ENCODE peak calls at places on chromosomes 13 and 19, in four cellular contexts. D is mucosa of descending colon; L is Peyer's patch; V is CD8-positive, alpha-beta T cell. W is an unnamed sample.

GRCh38 chr19:10295305-10295846 is 5.6 kb downstream of the ICAM5 start:
- DNase-seq in D (peak), V (peak), L (peak), W (peak)

GRCh38 chr13:50428183-50428877 is 413.1 kb downstream of the KCNRG start:
- DNase-seq in D (no peak), V (no peak), L (no peak), W (no peak)

GRCh38 chr13:75226092-75226491 is 255.9 kb downstream of the TBC1D4 start:
- DNase-seq in L (no peak), V (no peak), D (no peak), W (no peak)

GRCh38 chr19:29013325-29013724 is 199.6 kb downstream of the UQCRFS1 start:
- DNase-seq in V (no peak), D (no peak), L (no peak), W (no peak)

GRCh38 chr19:3665681-3666544 is 34.4 kb downstream of the PIP5K1C start:
- DNase-seq in D (peak), L (peak), V (peak), W (peak)

GRCh38 chr13:27988520-27988919 is at the start of gene URAD:
- DNase-seq in D (no peak), L (no peak), V (no peak), W (no peak)

GRCh38 chr19:5621311-5621944 is 1.1 kb downstream of the SAFB2 start:
- DNase-seq in D (peak), L (peak), V (no peak), W (no peak)

GRCh38 chr19:48685583-48685982 is 10.2 kb upstream of the FUT2 start:
- DNase-seq in L (no peak), V (no peak), D (no peak), W (no peak)

GRCh38 chr13:85657942-85658341 is 141.3 kb downstream of the SLITRK6 start:
- DNase-seq in L (no peak), D (no peak), V (no peak), W (no peak)

GRCh38 chr19:14375582-14376291 is 5.5 kb upstream of the ADGRE5 start:
- DNase-seq in L (no peak), V (no peak), D (no peak), W (no peak)

GRCh38 chr19:3653865-3654513 is 27.4 kb upstream of the CACTIN start:
- DNase-seq in L (no peak), V (no peak), D (no peak), W (no peak)

GRCh38 chr13:109344552-109345157 is 441.7 kb downstream of the IRS2 start:
- DNase-seq in L (no peak), D (no peak), V (no peak), W (no peak)

GRCh38 chr19:14048439-14049153 is 13.3 kb downstream of the PALM3 start:
- DNase-seq in V (peak), L (peak), D (peak), W (peak)

GRCh38 chr19:49954092-49954825 is 6.7 kb downstream of the SIGLEC11 start:
- DNase-seq in D (peak), V (no peak), L (no peak), W (no peak)

GRCh38 chr19:51015691-51016267 is 3.7 kb downstream of the KLK10 start:
- DNase-seq in V (no peak), D (no peak), L (no peak), W (no peak)

GRCh38 chr13:77375554-77375953 is 48.7 kb upstream of the MYCBP2 start:
- DNase-seq in D (no peak), V (no peak), L (no peak), W (no peak)

GRCh38 chr13:114111577-114111976 is 20.8 kb downstream of the RASA3 start:
- DNase-seq in L (no peak), V (no peak), D (peak), W (no peak)

GRCh38 chr19:13960863-13961784 is 8.8 kb downstream of the DCAF15 start:
- DNase-seq in L (no peak), V (no peak), D (no peak), W (no peak)

GRCh38 chr19:17209126-17210036 is 5.8 kb upstream of the USE1 start:
- DNase-seq in V (no peak), L (no peak), D (peak), W (peak)

GRCh38 chr19:35213678-35214632 is 14.6 kb downstream of the FAM187B start:
- DNase-seq in D (peak), L (peak), V (peak), W (peak)

GRCh38 chr19:42455621-42456081 is 12.9 kb upstream of the CXCL17 start:
- DNase-seq in L (peak), D (peak), V (no peak), W (no peak)

GRCh38 chr13:72820156-72820897 is 38.4 kb downstream of the PIBF1 start:
- DNase-seq in D (no peak), V (no peak), L (no peak), W (no peak)

GRCh38 chr13:55517312-55517711 is 1623.4 kb upstream of the PRR20A start:
- DNase-seq in L (no peak), V (no peak), D (no peak), W (no peak)

GRCh38 chr19:44685877-44686276 is 13.1 kb upstream of the CEACAM16 start:
- DNase-seq in V (no peak), D (no peak), L (no peak), W (no peak)

GRCh38 chr19:16893686-16893990 is 4.8 kb downstream of the F2RL3 start:
- DNase-seq in V (no peak), D (no peak), L (no peak), W (no peak)

GRCh38 chr19:42420055-42420544 is 7.1 kb downstream of the LIPE start:
- DNase-seq in V (peak), L (peak), D (no peak), W (peak)

GRCh38 chr19:30153326-30154210 is 211.5 kb downstream of the URI1 start:
- DNase-seq in L (no peak), V (no peak), D (no peak), W (no peak)

GRCh38 chr13:91154954-91155353 is 192.5 kb upstream of the MIR17HG start:
- DNase-seq in L (no peak), D (no peak), V (no peak), W (no peak)

GRCh38 chr19:5080030-5080644 is 111.2 kb downstream of the KDM4B start:
- DNase-seq in V (no peak), D (no peak), L (no peak), W (no peak)

GRCh38 chr13:99265823-99266426 is 7.7 kb upstream of the GPR18 start:
- DNase-seq in L (no peak), V (no peak), D (no peak), W (no peak)

GRCh38 chr13:92313382-92313781 is 913.2 kb upstream of the GPC6 start:
- DNase-seq in L (no peak), D (no peak), V (no peak), W (no peak)

GRCh38 chr19:14337510-14337909 is 43.7 kb upstream of the ADGRE5 start:
- DNase-seq in D (peak), L (peak), V (no peak), W (peak)

GRCh38 chr13:81929988-81930387 is 1589.1 kb upstream of the SPRY2 start:
- DNase-seq in D (no peak), V (no peak), L (no peak), W (no peak)

GRCh38 chr13:85724554-85725432 is 74.4 kb downstream of the SLITRK6 start:
- DNase-seq in L (no peak), D (peak), V (no peak), W (no peak)

GRCh38 chr13:110531671-110532083 is 29.8 kb downstream of the RAB20 start:
- DNase-seq in D (no peak), L (no peak), V (no peak), W (no peak)

GRCh38 chr19:39993605-39994004 is 3.3 kb upstream of the ZNF546 start:
- DNase-seq in V (no peak), D (no peak), L (no peak), W (no peak)

GRCh38 chr13:99199541-99200432 is 867 bp upstream of the UBAC2 start:
- DNase-seq in V (no peak), D (no peak), L (no peak), W (no peak)

GRCh38 chr19:7494416-7495098 is 5.7 kb upstream of the PEX11G start:
- DNase-seq in D (no peak), L (no peak), V (no peak), W (no peak)

GRCh38 chr19:30879225-30879624 is 470.0 kb downstream of the TSHZ3 start:
- DNase-seq in L (no peak), D (no peak), V (no peak), W (no peak)

DNA sequence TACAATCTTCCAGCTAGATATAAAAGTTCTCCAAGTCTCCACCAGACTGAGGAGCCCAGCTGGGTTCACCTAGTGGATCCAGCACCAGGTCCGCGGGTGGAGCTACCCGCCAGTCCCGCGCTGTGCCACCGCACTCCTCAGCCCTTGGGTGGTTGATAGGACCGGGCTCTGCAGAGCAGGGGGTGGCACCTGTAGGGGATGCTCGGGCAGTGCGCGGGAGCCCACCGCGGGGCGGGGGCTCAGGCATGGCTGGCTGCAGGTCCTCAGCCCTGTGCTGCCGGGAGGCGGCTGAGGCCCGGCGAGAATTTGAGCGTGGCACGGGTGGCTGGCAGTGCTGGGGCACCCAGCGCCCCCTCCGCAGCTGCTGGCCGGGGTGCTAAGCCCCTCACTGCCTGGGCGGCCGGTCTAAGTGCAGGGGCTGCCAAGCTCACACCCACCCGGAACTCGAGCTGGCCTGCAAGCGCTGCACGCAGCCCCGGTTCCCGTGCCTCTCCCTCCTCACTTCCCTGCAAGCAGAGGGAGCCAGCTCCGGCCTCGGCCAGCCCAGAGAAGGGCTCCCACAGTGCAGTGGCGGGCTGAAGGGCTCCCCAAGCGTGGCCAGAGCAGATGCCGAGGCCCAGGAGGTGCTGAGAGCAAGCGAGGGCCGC is 542.8 kb upstream of the PCDH9 start:
- DNase-seq in D (peak), V (no peak), L (peak), W (no peak)
- H3K4me3 ChIP-seq in D (no peak), V (no peak), L (no peak), W (no peak)

DNA sequence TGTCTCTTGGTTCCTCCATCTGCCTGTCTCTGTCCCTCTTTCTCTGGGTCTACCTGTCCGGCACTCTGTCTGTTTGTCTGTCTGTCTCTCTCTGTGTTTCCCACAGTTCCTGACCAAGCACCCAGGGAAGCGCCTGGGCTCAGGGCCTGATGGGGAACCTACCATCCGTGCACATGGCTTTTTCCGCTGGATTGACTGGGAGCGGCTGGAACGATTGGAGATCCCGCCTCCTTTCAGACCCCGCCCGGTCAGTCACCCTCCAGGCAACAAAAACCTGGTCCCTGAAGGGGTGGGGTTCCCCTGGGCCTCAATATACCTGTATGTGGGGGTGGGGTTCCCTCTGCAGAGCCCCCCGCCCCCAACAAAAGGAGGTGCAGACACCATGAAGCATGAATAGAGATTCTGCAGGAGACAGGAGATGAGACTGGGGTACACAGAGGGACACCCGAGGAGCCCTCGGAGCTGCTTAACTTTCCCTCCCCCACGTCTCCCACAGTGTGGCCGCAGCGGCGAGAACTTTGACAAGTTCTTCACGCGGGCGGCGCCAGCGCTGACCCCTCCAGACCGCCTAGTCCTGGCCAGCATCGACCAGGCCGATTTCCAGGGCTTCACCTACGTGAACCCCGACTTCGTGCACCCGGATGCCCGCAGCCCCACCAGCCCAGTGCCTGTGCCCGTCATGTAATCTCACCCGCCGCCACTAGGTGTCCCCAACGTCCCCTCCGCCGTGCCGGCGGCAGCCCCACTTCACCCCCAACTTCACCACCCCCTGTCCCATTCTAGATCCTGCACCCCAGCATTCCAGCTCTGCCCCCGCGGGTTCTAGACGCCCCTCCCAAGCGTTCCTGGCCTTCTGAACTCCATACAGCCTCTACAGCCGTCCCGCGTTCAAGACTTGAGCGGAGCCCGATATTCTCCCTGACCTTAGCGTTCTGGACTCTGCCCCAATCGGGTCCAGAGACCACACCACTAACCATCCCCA is 2.6 kb upstream of the CACNG7 start:
- DNase-seq in D (peak), V (peak), L (peak), W (peak)
- H3K4me3 ChIP-seq in D (no peak), V (no peak), L (no peak), W (no peak)

GRCh38 chr13:46386426-46386995 is 541 bp downstream of the RUBCNL start:
- DNase-seq in V (no peak), D (no peak), L (no peak), W (no peak)
- H3K4me3 ChIP-seq in V (peak), D (peak), L (peak), W (peak)

DNA sequence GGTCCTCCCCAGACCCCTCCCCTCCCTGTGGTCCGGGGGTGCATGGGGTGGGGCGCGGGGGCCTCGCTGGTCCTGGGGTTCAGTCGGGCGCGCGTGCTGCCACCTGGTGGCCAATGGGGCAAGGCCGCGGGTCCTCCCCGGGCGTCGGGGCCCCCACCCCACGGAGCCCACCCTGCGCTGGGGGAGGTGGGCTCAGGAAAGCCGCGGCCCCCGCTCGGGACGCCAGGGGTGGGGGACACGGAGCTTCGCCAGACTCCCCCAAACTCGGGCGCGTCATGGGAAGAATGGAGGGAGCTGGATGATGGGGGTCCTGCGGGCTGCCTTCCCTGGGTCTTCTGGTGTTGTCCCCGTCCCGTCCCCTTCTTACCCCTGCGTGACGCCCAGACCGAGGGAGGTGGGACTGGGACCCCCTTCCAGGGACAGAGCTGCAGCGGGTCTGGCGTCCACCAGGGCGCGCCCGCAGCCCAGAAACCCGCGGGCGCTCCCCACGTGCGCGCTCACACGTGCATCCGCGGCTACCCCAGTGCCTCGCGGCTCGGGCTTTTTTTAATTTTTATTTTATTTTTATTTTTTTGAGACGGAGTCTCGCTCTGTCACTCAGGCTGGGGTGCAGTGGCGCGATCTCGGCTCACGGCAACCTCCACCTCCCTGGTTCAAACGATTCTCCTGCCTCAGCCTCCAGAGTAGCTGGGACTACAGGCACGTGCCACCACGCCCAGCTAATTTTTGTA is 19.8 kb upstream of the TCF3 start:
- DNase-seq in D (peak), L (peak), V (peak), W (peak)
- H3K4me3 ChIP-seq in D (no peak), L (peak), V (peak), W (peak)

GRCh38 chr19:18220632-18221275 is 5.5 kb downstream of the PDE4C start:
- DNase-seq in V (no peak), L (no peak), D (no peak), W (no peak)
- H3K4me3 ChIP-seq in V (no peak), L (no peak), D (no peak), W (no peak)

GRCh38 chr13:43057653-43058317 is 34.4 kb downstream of the DNAJC15 start:
- DNase-seq in V (no peak), D (no peak), L (no peak), W (peak)
- H3K4me3 ChIP-seq in V (no peak), D (no peak), L (no peak), W (no peak)

DNA sequence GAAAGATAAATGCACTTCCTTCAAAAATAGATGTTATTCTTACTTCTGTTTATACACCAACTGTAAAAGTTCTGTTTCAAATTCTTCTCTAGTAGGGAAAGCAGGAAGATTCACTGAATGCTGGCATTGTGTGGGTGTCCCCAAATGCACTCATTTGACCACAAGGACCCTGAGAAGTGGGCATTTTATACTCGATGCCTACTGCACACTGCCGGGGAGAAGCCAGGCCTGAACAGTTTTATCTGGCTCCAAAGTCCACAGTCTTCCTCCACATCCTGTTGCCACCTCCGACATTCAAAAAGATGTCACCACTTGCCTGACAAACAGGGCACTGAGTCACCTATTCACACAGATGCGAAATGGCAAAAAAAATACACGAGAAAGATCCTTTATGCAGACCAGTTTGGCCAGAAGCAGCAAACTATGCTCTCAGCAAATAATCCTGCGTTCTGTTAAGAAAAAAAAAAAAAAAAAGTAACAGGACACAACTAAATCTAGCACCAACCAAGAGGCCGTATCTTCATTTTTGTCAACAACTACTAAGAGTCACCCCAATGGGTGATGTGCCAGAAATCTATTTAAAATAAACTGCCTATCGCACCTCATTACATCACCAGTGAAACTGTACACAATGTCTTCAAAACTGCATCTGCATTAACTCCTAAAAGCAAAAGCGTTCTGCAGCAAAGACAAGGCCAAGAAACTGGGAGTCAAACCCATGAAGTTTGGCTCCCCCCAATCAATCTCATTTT is 6.2 kb downstream of the ZC3H4 start:
- DNase-seq in V (peak), L (no peak), D (no peak), W (no peak)
- H3K4me3 ChIP-seq in V (no peak), L (no peak), D (no peak), W (no peak)

DNA sequence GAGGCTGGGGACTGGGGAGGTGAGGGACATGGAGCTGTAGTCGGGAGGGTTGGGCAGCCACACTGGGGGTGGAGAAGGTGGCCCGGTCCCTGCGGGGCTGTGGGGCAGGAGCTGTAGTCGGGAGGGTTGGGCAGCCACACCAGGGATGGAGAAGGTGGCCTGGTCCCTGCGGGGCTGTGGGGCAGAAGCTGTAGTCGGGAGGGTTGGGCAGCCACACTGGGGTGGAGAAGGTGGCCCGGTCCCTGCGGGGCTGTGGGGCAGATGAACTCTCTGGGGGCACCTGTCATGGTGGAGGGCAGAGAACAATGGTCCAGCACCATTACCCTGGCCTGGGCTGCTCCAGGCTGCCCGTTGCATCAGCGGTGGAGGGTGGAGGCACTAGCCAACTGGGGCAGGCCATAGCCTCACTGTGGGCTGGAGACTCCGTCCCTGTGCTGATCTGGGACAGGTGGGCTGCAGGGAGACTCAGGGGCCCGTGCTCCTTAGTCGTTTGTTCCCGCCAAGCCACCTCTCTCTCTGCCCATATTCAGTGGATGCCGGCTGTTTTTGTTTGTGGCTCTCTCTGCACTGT is 51.4 kb downstream of the ATP11A start:
- DNase-seq in V (no peak), D (peak), L (peak), W (no peak)
- H3K4me3 ChIP-seq in V (no peak), D (no peak), L (no peak), W (no peak)

DNA sequence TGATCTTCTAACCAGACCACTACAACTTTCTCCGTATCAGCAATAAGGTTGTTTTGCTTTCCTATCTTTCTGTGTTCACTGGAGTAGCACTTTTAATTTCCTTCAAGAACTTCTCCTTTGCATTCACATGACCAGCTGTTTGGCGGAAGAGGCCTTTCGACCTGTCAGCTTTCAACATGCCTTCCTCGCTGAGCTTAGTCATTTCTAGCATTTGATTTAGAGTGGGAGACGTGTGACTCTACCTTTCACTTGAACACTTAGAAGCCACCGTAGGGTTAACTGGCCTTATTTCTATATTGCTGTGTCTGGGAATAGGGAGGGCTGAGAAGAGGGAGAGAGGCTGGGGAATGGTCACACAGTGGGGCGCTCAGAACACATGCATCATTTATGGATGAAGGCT is 104.7 kb downstream of the TUBGCP3 start:
- DNase-seq in L (no peak), V (no peak), D (no peak), W (no peak)
- H3K4me3 ChIP-seq in L (no peak), V (no peak), D (no peak), W (no peak)